ENCODE peak calls at places on chromosomes 6 and 20, in six cellular contexts. One of them, this sample, is unnamed.

GRCh38 chr20:33914871-33915270 is 78.8 kb upstream of the RALY start:
- DNase-seq in stromal cell of bone marrow: no peak
- DNase-seq in pancreas: no peak
- DNase-seq in AG10803: no peak
- DNase-seq in stimulated activated CD4-positive, alpha-beta T cell treated with anti-CD3 and anti-CD28 coated beads, Interleukin-12 subunit alpha, Interleukin-12 subunit beta, amount 100 ng/mL, for 4 hours: peak
- DNase-seq in mucosa of gallbladder: no peak
- DNase-seq in this sample: no peak

GRCh38 chr6:18307006-18307405 is 42.7 kb upstream of the DEK start:
- DNase-seq in stromal cell of bone marrow: no peak
- DNase-seq in pancreas: no peak
- DNase-seq in AG10803: peak
- DNase-seq in stimulated activated CD4-positive, alpha-beta T cell treated with anti-CD3 and anti-CD28 coated beads, Interleukin-12 subunit alpha, Interleukin-12 subunit beta, amount 100 ng/mL, for 4 hours: no peak
- DNase-seq in mucosa of gallbladder: no peak
- DNase-seq in this sample: no peak

GRCh38 chr6:74870403-74870802 is 335.4 kb downstream of the COL12A1 start:
- DNase-seq in stromal cell of bone marrow: no peak
- DNase-seq in pancreas: no peak
- DNase-seq in AG10803: peak
- DNase-seq in stimulated activated CD4-positive, alpha-beta T cell treated with anti-CD3 and anti-CD28 coated beads, Interleukin-12 subunit alpha, Interleukin-12 subunit beta, amount 100 ng/mL, for 4 hours: no peak
- DNase-seq in mucosa of gallbladder: no peak
- DNase-seq in this sample: no peak

GRCh38 chr6:1267057-1267732 is 44.7 kb upstream of the FOXQ1 start:
- DNase-seq in stromal cell of bone marrow: no peak
- DNase-seq in pancreas: no peak
- DNase-seq in AG10803: peak
- DNase-seq in stimulated activated CD4-positive, alpha-beta T cell treated with anti-CD3 and anti-CD28 coated beads, Interleukin-12 subunit alpha, Interleukin-12 subunit beta, amount 100 ng/mL, for 4 hours: no peak
- DNase-seq in mucosa of gallbladder: no peak
- DNase-seq in this sample: no peak

GRCh38 chr20:1535420-1536175 is 21.9 kb downstream of the SIRPD start:
- DNase-seq in stromal cell of bone marrow: no peak
- DNase-seq in pancreas: no peak
- DNase-seq in AG10803: no peak
- DNase-seq in stimulated activated CD4-positive, alpha-beta T cell treated with anti-CD3 and anti-CD28 coated beads, Interleukin-12 subunit alpha, Interleukin-12 subunit beta, amount 100 ng/mL, for 4 hours: no peak
- DNase-seq in mucosa of gallbladder: no peak
- DNase-seq in this sample: peak

GRCh38 chr6:167304912-167305311 is 13.8 kb downstream of the UNC93A start:
- DNase-seq in stromal cell of bone marrow: no peak
- DNase-seq in pancreas: no peak
- DNase-seq in AG10803: no peak
- DNase-seq in stimulated activated CD4-positive, alpha-beta T cell treated with anti-CD3 and anti-CD28 coated beads, Interleukin-12 subunit alpha, Interleukin-12 subunit beta, amount 100 ng/mL, for 4 hours: no peak
- DNase-seq in mucosa of gallbladder: no peak
- DNase-seq in this sample: no peak

GRCh38 chr6:16121339-16121738 is 7.5 kb upstream of the MYLIP start:
- DNase-seq in stromal cell of bone marrow: no peak
- DNase-seq in pancreas: no peak
- DNase-seq in AG10803: no peak
- DNase-seq in stimulated activated CD4-positive, alpha-beta T cell treated with anti-CD3 and anti-CD28 coated beads, Interleukin-12 subunit alpha, Interleukin-12 subunit beta, amount 100 ng/mL, for 4 hours: no peak
- DNase-seq in mucosa of gallbladder: no peak
- DNase-seq in this sample: no peak

GRCh38 chr6:127938701-127939100 is 37.8 kb upstream of the THEMIS start:
- DNase-seq in stromal cell of bone marrow: peak
- DNase-seq in pancreas: no peak
- DNase-seq in AG10803: peak
- DNase-seq in stimulated activated CD4-positive, alpha-beta T cell treated with anti-CD3 and anti-CD28 coated beads, Interleukin-12 subunit alpha, Interleukin-12 subunit beta, amount 100 ng/mL, for 4 hours: no peak
- DNase-seq in mucosa of gallbladder: no peak
- DNase-seq in this sample: no peak

GRCh38 chr20:23021541-23021940 is 13.6 kb upstream of the SSTR4 start:
- DNase-seq in stromal cell of bone marrow: no peak
- DNase-seq in pancreas: no peak
- DNase-seq in AG10803: no peak
- DNase-seq in stimulated activated CD4-positive, alpha-beta T cell treated with anti-CD3 and anti-CD28 coated beads, Interleukin-12 subunit alpha, Interleukin-12 subunit beta, amount 100 ng/mL, for 4 hours: no peak
- DNase-seq in mucosa of gallbladder: no peak
- DNase-seq in this sample: no peak

GRCh38 chr6:20946037-20946436 is 411.8 kb downstream of the CDKAL1 start:
- DNase-seq in stromal cell of bone marrow: peak
- DNase-seq in pancreas: no peak
- DNase-seq in AG10803: peak
- DNase-seq in stimulated activated CD4-positive, alpha-beta T cell treated with anti-CD3 and anti-CD28 coated beads, Interleukin-12 subunit alpha, Interleukin-12 subunit beta, amount 100 ng/mL, for 4 hours: no peak
- DNase-seq in mucosa of gallbladder: no peak
- DNase-seq in this sample: peak

GRCh38 chr6:14703586-14703985 is 542.3 kb upstream of the JARID2 start:
- DNase-seq in stromal cell of bone marrow: peak
- DNase-seq in pancreas: no peak
- DNase-seq in AG10803: peak
- DNase-seq in stimulated activated CD4-positive, alpha-beta T cell treated with anti-CD3 and anti-CD28 coated beads, Interleukin-12 subunit alpha, Interleukin-12 subunit beta, amount 100 ng/mL, for 4 hours: no peak
- DNase-seq in mucosa of gallbladder: no peak
- DNase-seq in this sample: no peak

GRCh38 chr6:43123691-43124314 is 47.3 kb upstream of the SRF start:
- DNase-seq in stromal cell of bone marrow: no peak
- DNase-seq in pancreas: no peak
- DNase-seq in AG10803: no peak
- DNase-seq in stimulated activated CD4-positive, alpha-beta T cell treated with anti-CD3 and anti-CD28 coated beads, Interleukin-12 subunit alpha, Interleukin-12 subunit beta, amount 100 ng/mL, for 4 hours: no peak
- DNase-seq in mucosa of gallbladder: no peak
- DNase-seq in this sample: no peak

GRCh38 chr6:44012078-44012493 is 115.2 kb downstream of the MRPL14 start:
- DNase-seq in stromal cell of bone marrow: peak
- DNase-seq in pancreas: no peak
- DNase-seq in AG10803: peak
- DNase-seq in stimulated activated CD4-positive, alpha-beta T cell treated with anti-CD3 and anti-CD28 coated beads, Interleukin-12 subunit alpha, Interleukin-12 subunit beta, amount 100 ng/mL, for 4 hours: no peak
- DNase-seq in mucosa of gallbladder: no peak
- DNase-seq in this sample: no peak

GRCh38 chr20:50329981-50330503 is 139.4 kb downstream of the CEBPB start:
- DNase-seq in stromal cell of bone marrow: no peak
- DNase-seq in pancreas: no peak
- DNase-seq in AG10803: no peak
- DNase-seq in stimulated activated CD4-positive, alpha-beta T cell treated with anti-CD3 and anti-CD28 coated beads, Interleukin-12 subunit alpha, Interleukin-12 subunit beta, amount 100 ng/mL, for 4 hours: no peak
- DNase-seq in mucosa of gallbladder: no peak
- DNase-seq in this sample: no peak

GRCh38 chr20:43844778-43845614 is 69.7 kb upstream of the TOX2 start:
- DNase-seq in stromal cell of bone marrow: peak
- DNase-seq in pancreas: no peak
- DNase-seq in AG10803: peak
- DNase-seq in stimulated activated CD4-positive, alpha-beta T cell treated with anti-CD3 and anti-CD28 coated beads, Interleukin-12 subunit alpha, Interleukin-12 subunit beta, amount 100 ng/mL, for 4 hours: no peak
- DNase-seq in mucosa of gallbladder: no peak
- DNase-seq in this sample: no peak

GRCh38 chr6:121844898-121845297 is 409.5 kb downstream of the GJA1 start:
- DNase-seq in stromal cell of bone marrow: no peak
- DNase-seq in pancreas: no peak
- DNase-seq in AG10803: no peak
- DNase-seq in stimulated activated CD4-positive, alpha-beta T cell treated with anti-CD3 and anti-CD28 coated beads, Interleukin-12 subunit alpha, Interleukin-12 subunit beta, amount 100 ng/mL, for 4 hours: no peak
- DNase-seq in mucosa of gallbladder: no peak
- DNase-seq in this sample: no peak

GRCh38 chr20:40953856-40954255 is 74.8 kb upstream of the TOP1 start:
- DNase-seq in stromal cell of bone marrow: peak
- DNase-seq in pancreas: no peak
- DNase-seq in AG10803: peak
- DNase-seq in stimulated activated CD4-positive, alpha-beta T cell treated with anti-CD3 and anti-CD28 coated beads, Interleukin-12 subunit alpha, Interleukin-12 subunit beta, amount 100 ng/mL, for 4 hours: no peak
- DNase-seq in mucosa of gallbladder: no peak
- DNase-seq in this sample: no peak

GRCh38 chr20:36737183-36737499 is 8.7 kb downstream of the NDRG3 start:
- DNase-seq in stromal cell of bone marrow: no peak
- DNase-seq in pancreas: no peak
- DNase-seq in AG10803: no peak
- DNase-seq in stimulated activated CD4-positive, alpha-beta T cell treated with anti-CD3 and anti-CD28 coated beads, Interleukin-12 subunit alpha, Interleukin-12 subunit beta, amount 100 ng/mL, for 4 hours: no peak
- DNase-seq in mucosa of gallbladder: no peak
- DNase-seq in this sample: no peak

GRCh38 chr6:35327349-35328027 is 14.9 kb upstream of the PPARD start:
- DNase-seq in stromal cell of bone marrow: no peak
- DNase-seq in pancreas: no peak
- DNase-seq in AG10803: peak
- DNase-seq in stimulated activated CD4-positive, alpha-beta T cell treated with anti-CD3 and anti-CD28 coated beads, Interleukin-12 subunit alpha, Interleukin-12 subunit beta, amount 100 ng/mL, for 4 hours: peak
- DNase-seq in mucosa of gallbladder: peak
- DNase-seq in this sample: peak

GRCh38 chr6:11094411-11094851 is 797 bp downstream of the SMIM13 start:
- DNase-seq in stromal cell of bone marrow: peak
- DNase-seq in pancreas: no peak
- DNase-seq in AG10803: peak
- DNase-seq in stimulated activated CD4-positive, alpha-beta T cell treated with anti-CD3 and anti-CD28 coated beads, Interleukin-12 subunit alpha, Interleukin-12 subunit beta, amount 100 ng/mL, for 4 hours: peak
- DNase-seq in mucosa of gallbladder: peak
- DNase-seq in this sample: peak

GRCh38 chr6:4577406-4577805 is 198.8 kb upstream of the CDYL start:
- DNase-seq in stromal cell of bone marrow: peak
- DNase-seq in pancreas: no peak
- DNase-seq in AG10803: peak
- DNase-seq in stimulated activated CD4-positive, alpha-beta T cell treated with anti-CD3 and anti-CD28 coated beads, Interleukin-12 subunit alpha, Interleukin-12 subunit beta, amount 100 ng/mL, for 4 hours: no peak
- DNase-seq in mucosa of gallbladder: peak
- DNase-seq in this sample: no peak